ENCODE peak calls at places on chromosomes 11 and 22, in nine cellular contexts. O is hypothalamus; G is stimulated activated CD8-positive, alpha-beta memory T cell treated with anti-CD3 and anti-CD28 coated beads, Interleukin-2, amount 100 ng/mL, for 48 hours; R is CMK; F is NCI-H510A treated with DMSO at 0.1 percent for 48 hours; T is stomach; H is activated CD4-positive, alpha-beta memory T cell treated with anti-CD3 and anti-CD28 coated beads for 36 hours; B is HT-29; M is neural progenitor cell. D is an unnamed sample.

GRCh38 chr11:88345408-88345807 is 7.9 kb upstream of the CTSC start:
- DNase-seq in H (no peak), M (no peak), G (no peak), R (peak; percentile 37), O (no peak), F (no peak), T (no peak), B (no peak), D (no peak)

GRCh38 chr11:498297-499181 is 8.5 kb downstream of the RNH1 start:
- DNase-seq in T (no peak), O (no peak), R (no peak), M (no peak), H (no peak), G (no peak), B (no peak), F (no peak), D (no peak)

GRCh38 chr11:119478711-119479285 is 55.8 kb upstream of the THY1 start:
- DNase-seq in T (peak; percentile 19), B (no peak), M (no peak), F (no peak), R (no peak), O (no peak), G (no peak), H (peak; percentile 3), D (no peak)

GRCh38 chr11:69642549-69642912 is 1.6 kb downstream of the CCND1 start:
- DNase-seq in M (peak; percentile 60), F (no peak), H (peak; percentile 38), O (no peak), G (no peak), T (peak; percentile 52), R (no peak), B (peak; percentile 27), D (no peak)

GRCh38 chr11:110896358-110896757 is 184.1 kb upstream of the ARHGAP20 start:
- DNase-seq in F (no peak), H (no peak), O (no peak), B (no peak), R (no peak), T (no peak), G (no peak), M (no peak), D (no peak)

GRCh38 chr11:2612884-2613571 is 86.8 kb downstream of the KCNQ1OT1 start:
- DNase-seq in R (no peak), M (no peak), B (peak; percentile 50), O (no peak), H (no peak), G (no peak), T (no peak), F (no peak), D (no peak)

GRCh38 chr11:108672113-108672512 is 7.2 kb downstream of the DDX10 start:
- DNase-seq in G (no peak), B (no peak), H (no peak), O (no peak), F (no peak), M (peak; percentile 13), T (no peak), R (no peak), D (peak; percentile 54)

GRCh38 chr11:72426758-72427157 is 7.6 kb downstream of the CLPB start:
- DNase-seq in O (no peak), B (no peak), T (no peak), F (no peak), G (no peak), H (no peak), R (no peak), M (no peak), D (no peak)

GRCh38 chr11:133966147-133966546 is 9.4 kb upstream of the IGSF9B start:
- DNase-seq in M (peak; percentile 37), B (no peak), G (no peak), O (no peak), F (no peak), H (no peak), T (no peak), R (no peak), D (no peak)

GRCh38 chr11:62151737-62152102 is 27.9 kb downstream of the INCENP start:
- DNase-seq in T (peak; percentile 21), F (no peak), M (no peak), R (no peak), H (peak; percentile 3), O (no peak), G (no peak), B (no peak), D (no peak)

GRCh38 chr11:131817701-131818188 is 447.3 kb downstream of the NTM start:
- DNase-seq in B (no peak), O (no peak), M (no peak), F (no peak), R (no peak), H (no peak), T (no peak), G (no peak), D (no peak)

GRCh38 chr11:10418259-10418949 is 36.7 kb upstream of the AMPD3 start:
- DNase-seq in F (no peak), M (no peak), R (no peak), O (no peak), G (no peak), T (no peak), B (no peak), H (no peak), D (no peak)

GRCh38 chr22:25976346-25976745 is 192.9 kb upstream of the SEZ6L start:
- DNase-seq in T (no peak), G (no peak), F (no peak), H (no peak), R (no peak), M (no peak), O (no peak), B (no peak), D (no peak)

GRCh38 chr11:33774356-33775063 is at the start of gene FBXO3:
- DNase-seq in H (peak; percentile 84), M (peak; percentile 97), T (peak; percentile 90), O (peak; percentile 71), F (peak; percentile 17), R (peak; percentile 26), B (peak; percentile 77), G (peak; percentile 63), D (peak; percentile 83)

GRCh38 chr11:94128171-94128745 is 383 bp upstream of the PANX1 start:
- DNase-seq in G (peak; percentile 10), M (no peak), H (no peak), B (peak; percentile 73), O (no peak), F (no peak), R (no peak), T (peak; percentile 38), D (peak; percentile 64)

GRCh38 chr22:47616396-47617020 is 854.1 kb downstream of the TBC1D22A start:
- DNase-seq in O (no peak), G (no peak), T (peak; percentile 14), H (no peak), B (no peak), M (no peak), R (no peak), F (no peak), D (no peak)

GRCh38 chr11:105719073-105719846 is 109.4 kb downstream of the GRIA4 start:
- DNase-seq in H (no peak), G (no peak), F (peak; percentile 74), B (peak; percentile 16), O (no peak), M (no peak), T (no peak), R (no peak), D (no peak)

GRCh38 chr11:73564903-73565302 is 33.0 kb downstream of the FAM168A start:
- DNase-seq in M (no peak), B (no peak), H (no peak), R (no peak), T (no peak), O (no peak), G (no peak), F (no peak), D (no peak)

GRCh38 chr11:61494341-61495038 is 14.1 kb upstream of the LRRC10B start:
- DNase-seq in M (no peak), T (no peak), G (no peak), R (no peak), F (no peak), O (no peak), B (peak; percentile 44), H (no peak), D (no peak)

GRCh38 chr11:25317221-25317620 is 820.4 kb downstream of the LUZP2 start:
- DNase-seq in G (no peak), O (no peak), B (no peak), T (no peak), H (no peak), R (no peak), F (no peak), M (no peak), D (no peak)

GRCh38 chr22:32583921-32584335 is 109.3 kb downstream of the FBXO7 start:
- DNase-seq in F (no peak), B (no peak), R (no peak), H (no peak), M (no peak), O (no peak), G (no peak), T (no peak), D (no peak)

GRCh38 chr11:76048763-76049162 is 157.5 kb downstream of the WNT11 start:
- DNase-seq in F (peak; percentile 97), B (peak; percentile 21), T (no peak), R (no peak), G (no peak), H (peak; percentile 21), O (no peak), M (peak; percentile 40), D (no peak)